ENCODE peak calls at places on chromosome 21, in four cellular contexts. One of them, this sample, is unnamed. For H3K9me3, the result is how much of the 10 kb centered on the place peaks cover.

GRCh38 chr21:45266518-45267389 is 20.9 kb downstream of the POFUT2 start:
- DNase-seq in body of pancreas: no peak
- DNase-seq in breast epithelium: peak
- DNase-seq in colonic mucosa: no peak
- DNase-seq in this sample: no peak

GRCh38 chr21:37368536-37369279 is 2.1 kb downstream of the DYRK1A start:
- DNase-seq in body of pancreas: no peak
- DNase-seq in colonic mucosa: peak
- DNase-seq in breast epithelium: no peak
- DNase-seq in this sample: peak

GRCh38 chr21:28025111-28025510 is 967.6 kb downstream of the LTN1 start:
- DNase-seq in colonic mucosa: no peak
- DNase-seq in body of pancreas: no peak
- DNase-seq in breast epithelium: no peak
- DNase-seq in this sample: no peak

GRCh38 chr21:45990741-45991605 is 9.4 kb downstream of the COL6A1 start:
- DNase-seq in breast epithelium: no peak
- DNase-seq in colonic mucosa: peak
- DNase-seq in body of pancreas: no peak
- DNase-seq in this sample: no peak

GRCh38 chr21:45831991-45832740 is 149.4 kb upstream of the COL6A1 start:
- DNase-seq in colonic mucosa: no peak
- DNase-seq in breast epithelium: peak
- DNase-seq in body of pancreas: peak
- DNase-seq in this sample: no peak

GRCh38 chr21:46191257-46191685 is 7.0 kb upstream of the SPATC1L start:
- DNase-seq in body of pancreas: no peak
- DNase-seq in colonic mucosa: peak
- DNase-seq in breast epithelium: peak
- DNase-seq in this sample: peak

GRCh38 chr21:45623436-45623835 is 20.1 kb upstream of the PCBP3 start:
- DNase-seq in breast epithelium: no peak
- DNase-seq in colonic mucosa: no peak
- DNase-seq in body of pancreas: no peak
- DNase-seq in this sample: no peak

GRCh38 chr21:36330904-36331303 is 10.9 kb downstream of the MORC3 start:
- DNase-seq in breast epithelium: no peak
- DNase-seq in body of pancreas: peak
- DNase-seq in colonic mucosa: peak
- DNase-seq in this sample: peak

GRCh38 chr21:45581322-45581712 is 39.1 kb upstream of the SLC19A1 start:
- DNase-seq in colonic mucosa: peak
- DNase-seq in body of pancreas: no peak
- DNase-seq in breast epithelium: no peak
- DNase-seq in this sample: no peak

GRCh38 chr21:45430521-45431501 is 25.8 kb downstream of the COL18A1 start:
- DNase-seq in colonic mucosa: no peak
- DNase-seq in body of pancreas: peak
- DNase-seq in breast epithelium: no peak
- DNase-seq in this sample: peak

GRCh38 chr21:34915364-34915834 is 133.7 kb downstream of the RUNX1 start:
- DNase-seq in breast epithelium: no peak
- DNase-seq in body of pancreas: no peak
- DNase-seq in colonic mucosa: no peak
- DNase-seq in this sample: no peak

GRCh38 chr21:21690068-21690665 is 692.0 kb downstream of the NCAM2 start:
- DNase-seq in colonic mucosa: no peak
- DNase-seq in body of pancreas: no peak
- DNase-seq in breast epithelium: no peak
- DNase-seq in this sample: no peak

GRCh38 chr21:36512971-36513370 is 33.0 kb upstream of the CLDN14 start:
- DNase-seq in body of pancreas: no peak
- DNase-seq in colonic mucosa: no peak
- DNase-seq in breast epithelium: no peak
- DNase-seq in this sample: no peak

GRCh38 chr21:45030637-45031218 is 43.7 kb upstream of the ADARB1 start:
- DNase-seq in colonic mucosa: no peak
- DNase-seq in breast epithelium: no peak
- DNase-seq in body of pancreas: no peak
- DNase-seq in this sample: peak

GRCh38 chr21:36854391-36854790 is 112.1 kb downstream of the HLCS start:
- DNase-seq in breast epithelium: no peak
- DNase-seq in colonic mucosa: peak
- DNase-seq in body of pancreas: peak
- DNase-seq in this sample: peak

GRCh38 chr21:17789660-17790059 is 29.5 kb downstream of the C21orf91 start:
- DNase-seq in colonic mucosa: no peak
- DNase-seq in breast epithelium: no peak
- DNase-seq in body of pancreas: no peak
- DNase-seq in this sample: no peak

GRCh38 chr21:17802568-17802967 is 16.6 kb downstream of the C21orf91 start:
- DNase-seq in colonic mucosa: no peak
- DNase-seq in breast epithelium: no peak
- DNase-seq in body of pancreas: no peak
- DNase-seq in this sample: no peak

GRCh38 chr21:44846485-44847260 is 26.8 kb downstream of the PTTG1IP start:
- DNase-seq in colonic mucosa: peak
- DNase-seq in body of pancreas: peak
- DNase-seq in breast epithelium: peak
- DNase-seq in this sample: peak

GRCh38 chr21:45022348-45022675 is 52.1 kb upstream of the ADARB1 start:
- DNase-seq in colonic mucosa: no peak
- DNase-seq in breast epithelium: no peak
- DNase-seq in body of pancreas: no peak
- DNase-seq in this sample: peak

GRCh38 chr21:35628331-35628730 is 432.0 kb downstream of the SETD4 start:
- DNase-seq in colonic mucosa: no peak
- DNase-seq in breast epithelium: no peak
- DNase-seq in body of pancreas: no peak
- DNase-seq in this sample: no peak

GRCh38 chr21:46325073-46325912 is 1.3 kb downstream of the PCNT start:
- DNase-seq in breast epithelium: peak
- DNase-seq in colonic mucosa: peak
- DNase-seq in body of pancreas: peak
- DNase-seq in this sample: peak

DNA sequence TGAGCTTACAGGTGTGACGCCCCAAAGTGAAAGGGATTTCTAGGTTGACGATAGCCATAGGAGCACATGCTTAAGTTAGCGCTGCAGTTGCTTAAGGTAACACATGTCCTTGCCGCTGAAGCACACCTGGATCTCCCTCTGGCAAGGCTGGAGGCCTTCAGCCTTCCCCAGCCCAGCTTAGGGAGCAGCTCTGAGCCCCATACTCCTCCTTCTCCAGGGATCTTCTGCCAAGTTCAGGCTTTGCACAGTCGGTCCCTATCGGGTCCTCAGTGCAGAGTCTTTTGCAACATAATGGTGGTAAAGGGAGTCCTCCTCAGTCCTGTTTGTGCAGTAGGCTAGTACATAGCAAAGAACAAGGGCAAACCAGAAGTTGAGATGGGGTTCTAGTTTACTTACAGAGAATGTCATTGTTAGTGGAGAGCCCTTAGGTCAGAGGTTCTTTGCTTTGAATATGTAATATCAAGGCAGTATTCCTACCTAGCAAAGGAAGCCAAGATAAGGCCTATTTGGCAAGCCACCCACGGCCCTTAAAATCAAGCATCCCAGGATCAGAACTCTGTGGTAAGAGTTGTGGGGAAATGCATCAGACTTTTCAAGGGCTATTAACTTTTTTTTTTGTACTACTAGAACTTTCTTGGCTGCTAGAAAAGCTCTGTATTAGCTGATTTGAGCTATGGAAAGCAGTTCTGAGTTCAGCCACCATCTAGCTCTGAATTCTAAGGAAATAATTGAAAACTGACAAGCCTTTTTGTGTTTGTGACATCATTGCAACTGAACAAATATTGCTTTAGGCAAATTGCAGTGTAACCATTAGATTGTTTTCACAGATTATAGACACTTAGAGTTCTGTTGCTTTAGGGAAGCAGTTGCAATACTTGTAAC is 1.4 kb downstream of the EVA1C start:
- DNase-seq in breast epithelium: no peak
- DNase-seq in body of pancreas: peak
- DNase-seq in colonic mucosa: peak
- DNase-seq in this sample: no peak
- H3K27ac ChIP-seq in breast epithelium: peak
- H3K27ac ChIP-seq in body of pancreas: peak
- H3K27ac ChIP-seq in colonic mucosa: peak
- H3K27ac ChIP-seq in this sample: no peak

GRCh38 chr21:42479582-42479981 is 16.4 kb downstream of the RSPH1 start:
- DNase-seq in colonic mucosa: no peak
- DNase-seq in breast epithelium: no peak
- DNase-seq in body of pancreas: no peak
- DNase-seq in this sample: no peak
- H3K9me3 ChIP-seq in colonic mucosa: under half
- H3K9me3 ChIP-seq in breast epithelium: under half
- H3K9me3 ChIP-seq in body of pancreas: under half
- H3K9me3 ChIP-seq in this sample: under half

GRCh38 chr21:42833439-42833815 is 45.9 kb downstream of the WDR4 start:
- DNase-seq in body of pancreas: peak
- DNase-seq in colonic mucosa: peak
- DNase-seq in breast epithelium: no peak
- DNase-seq in this sample: peak
- TF ChIP-seq CTCF in body of pancreas: no peak
- TF ChIP-seq CTCF in colonic mucosa: peak
- TF ChIP-seq CTCF in breast epithelium: no peak
- TF ChIP-seq CTCF in this sample: peak

GRCh38 chr21:38527737-38528136 is 29.5 kb upstream of the ERG start:
- DNase-seq in colonic mucosa: peak
- DNase-seq in breast epithelium: no peak
- DNase-seq in body of pancreas: no peak
- DNase-seq in this sample: peak
- H3K27ac ChIP-seq in colonic mucosa: peak
- H3K27ac ChIP-seq in breast epithelium: no peak
- H3K27ac ChIP-seq in body of pancreas: no peak
- H3K27ac ChIP-seq in this sample: no peak

DNA sequence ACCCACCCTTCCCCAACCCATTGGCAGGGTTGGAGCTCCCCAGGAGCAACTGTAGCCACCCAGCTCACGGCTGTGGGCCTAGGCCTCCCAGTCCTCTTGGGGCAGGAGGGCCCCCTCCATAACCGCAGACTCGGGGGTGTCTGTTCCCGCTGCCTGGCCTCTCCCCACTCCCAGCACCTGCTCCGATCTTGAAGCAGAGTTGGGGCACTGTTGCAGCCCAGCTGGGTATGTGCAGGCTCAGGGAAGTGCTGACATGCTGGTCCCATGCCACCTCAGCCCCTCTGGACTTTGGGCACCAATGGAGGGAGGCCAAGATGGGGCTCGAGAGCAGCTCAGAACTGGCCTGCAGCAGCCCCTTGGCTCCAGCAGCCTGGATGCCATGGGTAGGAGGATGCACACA is 54.8 kb upstream of the KRTAP11-1 start:
- DNase-seq in colonic mucosa: no peak
- DNase-seq in breast epithelium: no peak
- DNase-seq in body of pancreas: no peak
- DNase-seq in this sample: no peak
- H3K9me3 ChIP-seq in colonic mucosa: under half
- H3K9me3 ChIP-seq in breast epithelium: under half
- H3K9me3 ChIP-seq in body of pancreas: under half
- H3K9me3 ChIP-seq in this sample: under half

GRCh38 chr21:32412998-32413504 is 545 bp downstream of the EVA1C start:
- DNase-seq in breast epithelium: peak
- DNase-seq in colonic mucosa: peak
- DNase-seq in body of pancreas: peak
- DNase-seq in this sample: no peak
- TF ChIP-seq CTCF in breast epithelium: no peak
- TF ChIP-seq CTCF in colonic mucosa: no peak
- TF ChIP-seq CTCF in body of pancreas: no peak
- TF ChIP-seq CTCF in this sample: no peak

DNA sequence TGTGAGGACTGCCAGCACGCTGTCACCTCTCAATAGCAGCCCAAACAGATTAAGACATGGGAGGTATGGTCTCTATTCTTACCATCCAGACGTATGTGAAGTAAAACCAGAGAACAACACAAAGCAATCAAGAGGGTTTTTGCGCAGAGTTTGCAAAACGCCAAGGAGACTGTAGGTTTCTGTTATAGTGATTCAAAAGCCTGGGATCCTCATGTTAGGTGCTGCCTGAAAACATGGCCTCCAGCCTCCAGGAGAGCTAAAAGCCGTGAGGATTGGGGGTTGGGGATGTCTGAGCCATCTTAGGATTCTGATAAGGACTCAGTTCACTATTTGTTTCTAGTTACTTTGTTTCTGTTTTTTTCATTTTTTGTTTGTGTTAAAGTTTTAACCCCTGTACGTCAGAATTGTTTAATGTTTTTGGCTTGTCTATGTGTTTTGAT is 4.2 kb upstream of the CCT8 start:
- DNase-seq in breast epithelium: no peak
- DNase-seq in colonic mucosa: peak
- DNase-seq in body of pancreas: peak
- DNase-seq in this sample: no peak
- H3K27ac ChIP-seq in breast epithelium: peak
- H3K27ac ChIP-seq in colonic mucosa: peak
- H3K27ac ChIP-seq in body of pancreas: peak
- H3K27ac ChIP-seq in this sample: no peak

GRCh38 chr21:10463156-10463555 is 58.2 kb upstream of the TPTE start:
- DNase-seq in colonic mucosa: no peak
- DNase-seq in breast epithelium: no peak
- DNase-seq in body of pancreas: no peak
- DNase-seq in this sample: no peak

GRCh38 chr21:10464975-10465374 is 56.4 kb upstream of the TPTE start:
- DNase-seq in colonic mucosa: no peak
- DNase-seq in body of pancreas: no peak
- DNase-seq in breast epithelium: no peak
- DNase-seq in this sample: no peak

GRCh38 chr21:10466200-10466599 is 55.2 kb upstream of the TPTE start:
- DNase-seq in breast epithelium: no peak
- DNase-seq in body of pancreas: no peak
- DNase-seq in colonic mucosa: no peak
- DNase-seq in this sample: no peak
- H3K9me3 ChIP-seq in breast epithelium: under half
- H3K9me3 ChIP-seq in body of pancreas: under half
- H3K9me3 ChIP-seq in colonic mucosa: under half
- H3K9me3 ChIP-seq in this sample: under half

GRCh38 chr21:43727571-43728466 is 8.9 kb downstream of the PDXK start:
- DNase-seq in colonic mucosa: no peak
- DNase-seq in breast epithelium: no peak
- DNase-seq in body of pancreas: peak
- DNase-seq in this sample: no peak
- TF ChIP-seq CTCF in colonic mucosa: no peak
- TF ChIP-seq CTCF in breast epithelium: no peak
- TF ChIP-seq CTCF in body of pancreas: no peak
- TF ChIP-seq CTCF in this sample: no peak

DNA sequence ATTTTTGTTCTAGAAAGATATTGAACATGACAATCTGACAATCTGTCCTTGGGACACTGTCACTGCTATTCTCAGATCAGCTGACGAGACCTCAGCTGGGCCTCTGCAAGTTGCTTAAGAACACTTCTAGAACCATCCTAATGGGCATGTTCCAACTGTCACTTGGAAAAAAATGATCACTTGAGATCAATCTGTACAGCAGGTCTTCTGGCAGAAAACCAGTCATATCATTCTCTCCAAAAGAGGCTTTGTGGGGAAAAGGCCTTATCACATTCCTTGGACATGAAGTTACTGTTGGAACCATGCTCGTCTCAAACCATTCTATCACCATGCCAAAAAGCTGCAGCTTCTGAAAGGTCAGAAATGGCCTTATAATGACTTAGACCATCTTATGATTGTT is 744.2 kb downstream of the USP25 start:
- DNase-seq in breast epithelium: no peak
- DNase-seq in colonic mucosa: no peak
- DNase-seq in body of pancreas: no peak
- DNase-seq in this sample: no peak
- H3K27ac ChIP-seq in breast epithelium: peak
- H3K27ac ChIP-seq in colonic mucosa: no peak
- H3K27ac ChIP-seq in body of pancreas: no peak
- H3K27ac ChIP-seq in this sample: no peak

This sample was measured in hepatocyte.